ENCODE peak calls at places on chromosomes 13 and 19, in nine cellular contexts. G, K, Y, D, J, A, M, Z and E are unnamed samples.

GRCh38 chr19:36876993-36877938 is 26.6 kb downstream of the ZNF345 start:
- DNase-seq in G (no peak), K (no peak), Y (no peak), D (no peak), J (no peak), A (no peak), M (no peak), Z (peak; percentile 2), E (no peak)

GRCh38 chr19:45320997-45321775 is 1.5 kb downstream of the CKM start:
- DNase-seq in G (no peak), K (no peak), Y (no peak), D (no peak), J (no peak), A (no peak), M (no peak), Z (no peak), E (no peak)

GRCh38 chr19:34365463-34366401 is 736 bp downstream of the GPI start:
- DNase-seq in G (peak; percentile 51), K (peak; percentile 42), Y (peak; percentile 73), D (peak; percentile 31), J (peak; percentile 40), A (no peak), M (peak; percentile 72), Z (peak; percentile 39), E (no peak)

GRCh38 chr13:67421475-67421874 is 191.3 kb upstream of the PCDH9 start:
- DNase-seq in G (no peak), K (no peak), Y (no peak), D (no peak), J (no peak), A (no peak), M (no peak), Z (no peak), E (no peak)

GRCh38 chr19:5850743-5851293 is 431 bp downstream of the FUT3 start:
- DNase-seq in G (peak; percentile 67), K (no peak), Y (no peak), D (peak; percentile 10), J (no peak), A (no peak), M (peak; percentile 53), Z (peak; percentile 79), E (no peak)

GRCh38 chr19:39409207-39409885 is 2.7 kb downstream of the ZFP36 start:
- DNase-seq in G (peak; percentile 95), K (peak; percentile 88), Y (peak; percentile 95), D (no peak), J (peak; percentile 55), A (no peak), M (peak; percentile 90), Z (peak; percentile 88), E (peak; percentile 98)

GRCh38 chr13:51212808-51213728 is 9.1 kb upstream of the FAM124A start:
- DNase-seq in G (no peak), K (no peak), Y (no peak), D (no peak), J (no peak), A (no peak), M (no peak), Z (no peak), E (no peak)

GRCh38 chr13:22428188-22428828 is 752.5 kb upstream of the SGCG start:
- DNase-seq in G (peak; percentile 16), K (no peak), Y (no peak), D (no peak), J (no peak), A (no peak), M (no peak), Z (peak; percentile 86), E (peak; percentile 38)

GRCh38 chr19:37654833-37655688 is at the start of gene ZFP30:
- DNase-seq in G (peak; percentile 89), K (peak; percentile 88), Y (peak; percentile 95), D (peak; percentile 64), J (peak; percentile 88), A (no peak), M (peak; percentile 94), Z (peak; percentile 85), E (peak; percentile 95)

GRCh38 chr13:22800726-22801401 is 379.9 kb upstream of the SGCG start:
- DNase-seq in G (peak; percentile 33), K (no peak), Y (no peak), D (no peak), J (no peak), A (no peak), M (peak; percentile 28), Z (peak; percentile 12), E (no peak)

GRCh38 chr13:76245216-76245615 is 609.1 kb downstream of the LMO7 start:
- DNase-seq in G (no peak), K (no peak), Y (no peak), D (no peak), J (no peak), A (no peak), M (no peak), Z (no peak), E (no peak)

GRCh38 chr13:44267203-44267602 is 106.4 kb upstream of the SERP2 start:
- DNase-seq in G (no peak), K (no peak), Y (no peak), D (no peak), J (no peak), A (no peak), M (no peak), Z (no peak), E (no peak)

GRCh38 chr13:27969073-27969865 is at the start of gene CDX2:
- DNase-seq in G (no peak), K (no peak), Y (no peak), D (no peak), J (no peak), A (no peak), M (no peak), Z (no peak), E (peak; percentile 96)

GRCh38 chr13:109622006-109622405 is 164.4 kb downstream of the IRS2 start:
- DNase-seq in G (no peak), K (no peak), Y (no peak), D (no peak), J (no peak), A (no peak), M (no peak), Z (no peak), E (no peak)

GRCh38 chr19:16373539-16373938 is 48.9 kb downstream of the KLF2 start:
- DNase-seq in G (peak; percentile 68), K (no peak), Y (peak; percentile 62), D (no peak), J (peak; percentile 34), A (peak; percentile 18), M (peak; percentile 47), Z (peak; percentile 75), E (no peak)

GRCh38 chr13:67120872-67121531 is 109.1 kb downstream of the PCDH9 start:
- DNase-seq in G (no peak), K (no peak), Y (no peak), D (no peak), J (no peak), A (no peak), M (no peak), Z (no peak), E (no peak)

GRCh38 chr19:44576843-44577565 is 36.4 kb upstream of the IGSF23 start:
- DNase-seq in G (peak; percentile 30), K (peak; percentile 23), Y (no peak), D (no peak), J (peak; percentile 43), A (no peak), M (peak; percentile 58), Z (no peak), E (peak; percentile 79)

GRCh38 chr19:41298327-41298964 is 11.5 kb upstream of the CCDC97 start:
- DNase-seq in G (peak; percentile 64), K (no peak), Y (peak; percentile 90), D (no peak), J (peak; percentile 59), A (no peak), M (peak; percentile 94), Z (peak; percentile 85), E (no peak)

GRCh38 chr13:36345438-36346221 is 564 bp downstream of the SPART start:
- DNase-seq in G (peak; percentile 74), K (peak; percentile 45), Y (peak; percentile 75), D (no peak), J (peak; percentile 87), A (no peak), M (peak; percentile 94), Z (peak; percentile 94), E (no peak)

GRCh38 chr19:29872224-29872731 is 60.5 kb downstream of the CCNE1 start:
- DNase-seq in G (no peak), K (peak; percentile 29), Y (no peak), D (no peak), J (no peak), A (no peak), M (peak; percentile 34), Z (peak; percentile 47), E (no peak)

GRCh38 chr19:41426116-41426841 is 895 bp downstream of the B3GNT8 start:
- DNase-seq in G (no peak), K (no peak), Y (no peak), D (no peak), J (no peak), A (no peak), M (peak; percentile 10), Z (no peak), E (no peak)

GRCh38 chr13:76937416-76937815 is 10.9 kb upstream of the ACOD1 start:
- DNase-seq in G (no peak), K (no peak), Y (no peak), D (no peak), J (peak; percentile 86), A (peak; percentile 80), M (peak; percentile 93), Z (peak; percentile 96), E (no peak)

GRCh38 chr19:30999726-31000125 is 349.5 kb downstream of the TSHZ3 start:
- DNase-seq in G (no peak), K (no peak), Y (no peak), D (no peak), J (no peak), A (no peak), M (peak; percentile 56), Z (no peak), E (no peak)

GRCh38 chr13:111460548-111461444 is 140.4 kb downstream of the TEX29 start:
- DNase-seq in G (no peak), K (peak; percentile 5), Y (no peak), D (no peak), J (no peak), A (no peak), M (peak; percentile 78), Z (peak; percentile 41), E (peak; percentile 61)

GRCh38 chr19:41426952-41427646 is at the start of gene B3GNT8:
- DNase-seq in G (peak; percentile 65), K (peak; percentile 61), Y (peak; percentile 92), D (peak; percentile 52), J (peak; percentile 60), A (no peak), M (peak; percentile 86), Z (peak; percentile 81), E (peak; percentile 88)